ENCODE peak calls at places on chromosomes 13 and 19, in seven cellular contexts. One of them, this sample, is unnamed.

GRCh38 chr13:36567485-36567884 is 106.3 kb upstream of the SERTM1 start:
- DNase-seq in H1: no peak
- DNase-seq in IMR-90: no peak
- DNase-seq in H9: no peak
- DNase-seq in mesenchymal stem cell: no peak
- DNase-seq in mesendoderm: no peak
- DNase-seq in trophoblast cell: no peak
- DNase-seq in this sample: no peak

GRCh38 chr19:40217921-40218890 is at the start of gene TTC9B:
- DNase-seq in trophoblast cell: no peak
- DNase-seq in mesenchymal stem cell: peak
- DNase-seq in H9: peak
- DNase-seq in mesendoderm: peak
- DNase-seq in IMR-90: no peak
- DNase-seq in H1: peak
- DNase-seq in this sample: peak

GRCh38 chr13:79703772-79704171 is 222.8 kb downstream of the NDFIP2 start:
- DNase-seq in mesendoderm: no peak
- DNase-seq in trophoblast cell: no peak
- DNase-seq in mesenchymal stem cell: no peak
- DNase-seq in H9: no peak
- DNase-seq in IMR-90: no peak
- DNase-seq in H1: no peak
- DNase-seq in this sample: no peak

GRCh38 chr13:31209172-31209818 is 9.5 kb downstream of the B3GLCT start:
- DNase-seq in trophoblast cell: no peak
- DNase-seq in mesenchymal stem cell: peak
- DNase-seq in IMR-90: peak
- DNase-seq in H1: no peak
- DNase-seq in mesendoderm: peak
- DNase-seq in H9: peak
- DNase-seq in this sample: no peak

GRCh38 chr19:571127-571974 is 1.0 kb upstream of the BSG start:
- DNase-seq in H1: no peak
- DNase-seq in mesendoderm: peak
- DNase-seq in IMR-90: peak
- DNase-seq in trophoblast cell: peak
- DNase-seq in H9: peak
- DNase-seq in mesenchymal stem cell: peak
- DNase-seq in this sample: peak

GRCh38 chr19:41023193-41023592 is 32.1 kb downstream of the CYP2B6 start:
- DNase-seq in H1: no peak
- DNase-seq in mesendoderm: peak
- DNase-seq in IMR-90: no peak
- DNase-seq in mesenchymal stem cell: no peak
- DNase-seq in H9: peak
- DNase-seq in trophoblast cell: no peak
- DNase-seq in this sample: no peak

GRCh38 chr19:38657633-38658222 is 10.3 kb downstream of the ACTN4 start:
- DNase-seq in IMR-90: peak
- DNase-seq in mesendoderm: peak
- DNase-seq in trophoblast cell: peak
- DNase-seq in H1: no peak
- DNase-seq in mesenchymal stem cell: peak
- DNase-seq in H9: no peak
- DNase-seq in this sample: no peak

GRCh38 chr13:99357149-99357596 is 50.0 kb upstream of the GPR183 start:
- DNase-seq in IMR-90: peak
- DNase-seq in mesendoderm: no peak
- DNase-seq in trophoblast cell: peak
- DNase-seq in H9: no peak
- DNase-seq in mesenchymal stem cell: peak
- DNase-seq in H1: no peak
- DNase-seq in this sample: no peak

GRCh38 chr13:98350746-98351330 is 173.8 kb upstream of the RNF113B start:
- DNase-seq in mesenchymal stem cell: no peak
- DNase-seq in mesendoderm: no peak
- DNase-seq in H1: no peak
- DNase-seq in trophoblast cell: no peak
- DNase-seq in IMR-90: no peak
- DNase-seq in H9: no peak
- DNase-seq in this sample: no peak

GRCh38 chr19:49210108-49210900 is 52.7 kb downstream of the TRPM4 start:
- DNase-seq in H1: peak
- DNase-seq in mesendoderm: peak
- DNase-seq in IMR-90: no peak
- DNase-seq in H9: peak
- DNase-seq in mesenchymal stem cell: peak
- DNase-seq in trophoblast cell: peak
- DNase-seq in this sample: peak

GRCh38 chr19:30091856-30092255 is 149.8 kb downstream of the URI1 start:
- DNase-seq in mesendoderm: no peak
- DNase-seq in mesenchymal stem cell: no peak
- DNase-seq in H1: no peak
- DNase-seq in IMR-90: no peak
- DNase-seq in H9: no peak
- DNase-seq in trophoblast cell: no peak
- DNase-seq in this sample: no peak

GRCh38 chr13:112637017-112637801 is 49.3 kb upstream of the TUBGCP3 start:
- DNase-seq in trophoblast cell: peak
- DNase-seq in mesenchymal stem cell: peak
- DNase-seq in H1: no peak
- DNase-seq in mesendoderm: peak
- DNase-seq in IMR-90: no peak
- DNase-seq in H9: peak
- DNase-seq in this sample: no peak

GRCh38 chr19:8367327-8368001 is 3.5 kb downstream of the ANGPTL4 start:
- DNase-seq in H9: peak
- DNase-seq in IMR-90: peak
- DNase-seq in mesendoderm: peak
- DNase-seq in H1: peak
- DNase-seq in trophoblast cell: peak
- DNase-seq in mesenchymal stem cell: peak
- DNase-seq in this sample: peak

GRCh38 chr19:29540128-29540527 is 14.3 kb downstream of the VSTM2B start:
- DNase-seq in H1: no peak
- DNase-seq in H9: peak
- DNase-seq in IMR-90: no peak
- DNase-seq in mesenchymal stem cell: no peak
- DNase-seq in mesendoderm: no peak
- DNase-seq in trophoblast cell: no peak
- DNase-seq in this sample: no peak

GRCh38 chr19:39052846-39053245 is 20.5 kb upstream of the FBXO27 start:
- DNase-seq in mesenchymal stem cell: no peak
- DNase-seq in H9: no peak
- DNase-seq in H1: no peak
- DNase-seq in mesendoderm: no peak
- DNase-seq in IMR-90: no peak
- DNase-seq in trophoblast cell: no peak
- DNase-seq in this sample: no peak

GRCh38 chr19:2683430-2683995 is 19.0 kb downstream of the GNG7 start:
- DNase-seq in IMR-90: no peak
- DNase-seq in H1: no peak
- DNase-seq in mesendoderm: no peak
- DNase-seq in H9: no peak
- DNase-seq in mesenchymal stem cell: no peak
- DNase-seq in trophoblast cell: no peak
- DNase-seq in this sample: no peak

GRCh38 chr19:34269081-34269480 is 14.7 kb downstream of the GARRE1 start:
- DNase-seq in mesendoderm: no peak
- DNase-seq in H1: no peak
- DNase-seq in trophoblast cell: no peak
- DNase-seq in IMR-90: no peak
- DNase-seq in H9: no peak
- DNase-seq in mesenchymal stem cell: no peak
- DNase-seq in this sample: no peak

GRCh38 chr19:35265126-35265995 is 3.4 kb upstream of the USF2 start:
- DNase-seq in IMR-90: no peak
- DNase-seq in H9: peak
- DNase-seq in mesenchymal stem cell: no peak
- DNase-seq in H1: no peak
- DNase-seq in trophoblast cell: no peak
- DNase-seq in mesendoderm: no peak
- DNase-seq in this sample: no peak

GRCh38 chr13:36453518-36453917 is 21.2 kb downstream of the CCNA1 start:
- DNase-seq in IMR-90: peak
- DNase-seq in H1: no peak
- DNase-seq in mesendoderm: peak
- DNase-seq in H9: no peak
- DNase-seq in mesenchymal stem cell: peak
- DNase-seq in trophoblast cell: no peak
- DNase-seq in this sample: no peak

GRCh38 chr13:85562282-85562681 is 236.9 kb downstream of the SLITRK6 start:
- DNase-seq in IMR-90: no peak
- DNase-seq in H9: no peak
- DNase-seq in trophoblast cell: no peak
- DNase-seq in mesenchymal stem cell: no peak
- DNase-seq in mesendoderm: no peak
- DNase-seq in H1: no peak
- DNase-seq in this sample: no peak

GRCh38 chr13:85565652-85566051 is 233.6 kb downstream of the SLITRK6 start:
- DNase-seq in mesendoderm: no peak
- DNase-seq in IMR-90: peak
- DNase-seq in trophoblast cell: no peak
- DNase-seq in H1: no peak
- DNase-seq in H9: no peak
- DNase-seq in mesenchymal stem cell: no peak
- DNase-seq in this sample: no peak

DNA sequence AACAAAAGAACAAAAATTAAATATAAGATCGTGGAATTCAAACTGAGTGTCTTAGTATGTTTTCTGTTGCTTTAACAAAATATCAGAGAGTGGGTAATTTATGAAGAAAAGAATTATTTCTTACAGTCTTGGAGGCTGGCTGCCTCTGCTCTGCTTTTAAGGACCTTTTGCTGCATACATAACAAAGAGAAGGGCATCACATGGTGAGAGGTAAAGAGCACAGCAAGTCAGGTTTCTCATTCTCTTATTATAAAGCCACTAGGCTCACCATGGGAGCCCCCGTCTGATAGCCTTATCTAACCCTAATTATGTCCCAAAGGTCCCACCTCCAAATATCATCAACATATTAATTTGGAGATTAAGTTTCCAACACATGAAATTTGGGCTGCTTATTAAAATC is 231.3 kb downstream of the SLITRK6 start:
- DNase-seq in H1: no peak
- DNase-seq in H9: no peak
- DNase-seq in mesendoderm: peak
- DNase-seq in trophoblast cell: no peak
- DNase-seq in mesenchymal stem cell: no peak
- DNase-seq in IMR-90: no peak
- DNase-seq in this sample: no peak
- H3K4ac ChIP-seq in H1: no peak
- H3K4ac ChIP-seq in H9: no peak
- H3K4ac ChIP-seq in mesendoderm: no peak
- H3K4ac ChIP-seq in trophoblast cell: no peak
- H3K4ac ChIP-seq in mesenchymal stem cell: no peak
- H3K4ac ChIP-seq in IMR-90: no peak
- H3K4ac ChIP-seq in this sample: no peak

DNA sequence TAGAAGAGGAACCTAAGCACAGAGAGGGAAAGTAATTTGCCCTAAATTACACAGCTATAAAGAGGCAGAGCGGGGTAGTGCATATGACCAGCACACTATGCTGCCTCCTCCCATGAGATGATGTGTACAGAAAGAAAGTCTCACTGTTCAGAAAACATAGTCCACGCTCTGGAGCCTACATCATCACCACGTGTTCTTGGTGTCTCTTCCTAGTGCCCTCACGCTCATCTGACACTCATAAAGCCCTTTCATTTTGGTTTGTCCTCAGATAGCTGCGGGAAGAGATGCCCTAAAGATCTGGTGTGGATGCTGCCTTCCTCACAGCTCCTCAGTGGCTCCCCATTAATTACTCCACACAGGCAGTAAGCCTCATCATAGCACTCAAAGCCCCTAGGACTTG is 27.4 kb upstream of the SIAH3 start:
- DNase-seq in IMR-90: no peak
- DNase-seq in mesenchymal stem cell: no peak
- DNase-seq in trophoblast cell: no peak
- DNase-seq in mesendoderm: no peak
- DNase-seq in H1: no peak
- DNase-seq in H9: no peak
- DNase-seq in this sample: no peak
- H3K4ac ChIP-seq in IMR-90: no peak
- H3K4ac ChIP-seq in mesenchymal stem cell: no peak
- H3K4ac ChIP-seq in trophoblast cell: no peak
- H3K4ac ChIP-seq in mesendoderm: no peak
- H3K4ac ChIP-seq in H1: no peak
- H3K4ac ChIP-seq in H9: no peak
- H3K4ac ChIP-seq in this sample: no peak

GRCh38 chr13:61275251-61275650 is 140.4 kb downstream of the PCDH20 start:
- DNase-seq in trophoblast cell: no peak
- DNase-seq in H1: no peak
- DNase-seq in mesendoderm: no peak
- DNase-seq in H9: no peak
- DNase-seq in mesenchymal stem cell: no peak
- DNase-seq in IMR-90: no peak
- DNase-seq in this sample: no peak
- H3K4ac ChIP-seq in trophoblast cell: no peak
- H3K4ac ChIP-seq in H1: no peak
- H3K4ac ChIP-seq in mesendoderm: no peak
- H3K4ac ChIP-seq in H9: no peak
- H3K4ac ChIP-seq in mesenchymal stem cell: no peak
- H3K4ac ChIP-seq in IMR-90: no peak
- H3K4ac ChIP-seq in this sample: no peak

DNA sequence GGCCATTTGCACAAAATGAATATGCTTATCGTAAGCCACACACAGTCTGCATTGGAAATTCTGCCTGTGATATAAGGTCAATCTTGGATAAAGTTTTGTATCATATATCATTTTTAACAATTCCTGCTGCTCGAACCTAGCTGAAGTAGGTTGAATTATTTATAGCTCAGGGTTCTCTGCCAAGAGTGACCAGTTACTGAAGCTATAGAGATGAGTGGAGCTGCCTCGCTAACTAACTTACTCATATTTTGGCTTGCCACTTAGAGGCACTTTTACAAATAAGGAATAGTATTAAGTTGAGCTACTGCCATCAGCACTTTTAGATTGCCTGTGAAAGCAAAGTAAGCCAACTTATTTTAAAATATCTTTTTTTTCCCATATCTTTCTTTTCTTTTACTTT is 221.0 kb downstream of the RGCC start:
- DNase-seq in mesenchymal stem cell: no peak
- DNase-seq in IMR-90: peak
- DNase-seq in H9: no peak
- DNase-seq in H1: no peak
- DNase-seq in trophoblast cell: no peak
- DNase-seq in mesendoderm: no peak
- DNase-seq in this sample: no peak
- H3K4ac ChIP-seq in mesenchymal stem cell: no peak
- H3K4ac ChIP-seq in IMR-90: no peak
- H3K4ac ChIP-seq in H9: no peak
- H3K4ac ChIP-seq in H1: no peak
- H3K4ac ChIP-seq in trophoblast cell: no peak
- H3K4ac ChIP-seq in mesendoderm: no peak
- H3K4ac ChIP-seq in this sample: no peak

This sample was measured in neuronal stem cell.